ENCODE peak calls at places on chromosome 13, in ten cellular contexts. R, S, C, K, H, D, P, A, J and G are unnamed samples.

GRCh38 chr13:76292726-76293125 is 593.5 kb downstream of the KCTD12 start:
- DNase-seq in R (no peak), S (no peak), C (no peak), K (no peak), H (no peak), D (no peak), P (no peak), A (no peak), J (no peak), G (no peak)

GRCh38 chr13:102580552-102581169 is 16.1 kb upstream of the TPP2 start:
- DNase-seq in R (no peak), S (no peak), C (no peak), K (no peak), H (no peak), D (no peak), P (peak), A (no peak), J (peak), G (no peak)

GRCh38 chr13:73335226-73335625 is 276.4 kb downstream of the KLF5 start:
- DNase-seq in R (no peak), S (no peak), C (no peak), K (no peak), H (no peak), D (no peak), P (no peak), A (no peak), J (peak), G (no peak)

GRCh38 chr13:29594310-29594709 is 1.2 kb downstream of the SLC7A1 start:
- DNase-seq in R (no peak), S (no peak), C (no peak), K (no peak), H (peak), D (no peak), P (peak), A (no peak), J (peak), G (no peak)

GRCh38 chr13:99686157-99686572 is 184.9 kb downstream of the TM9SF2 start:
- DNase-seq in R (no peak), S (no peak), C (no peak), K (peak), H (no peak), D (no peak), P (no peak), A (no peak), J (peak), G (no peak)

GRCh38 chr13:99406799-99407201 is 94.5 kb upstream of the TM9SF2 start:
- DNase-seq in R (peak), S (no peak), C (no peak), K (no peak), H (no peak), D (peak), P (no peak), A (no peak), J (no peak), G (no peak)

GRCh38 chr13:29947839-29948238 is 97.4 kb upstream of the UBL3 start:
- DNase-seq in R (no peak), S (no peak), C (no peak), K (no peak), H (no peak), D (no peak), P (no peak), A (no peak), J (no peak), G (no peak)

GRCh38 chr13:38202730-38203129 is 146.9 kb upstream of the UFM1 start:
- DNase-seq in R (no peak), S (no peak), C (no peak), K (no peak), H (no peak), D (no peak), P (no peak), A (no peak), J (peak), G (no peak)

GRCh38 chr13:27012482-27013197 is 159.0 kb downstream of the USP12 start:
- DNase-seq in R (no peak), S (no peak), C (no peak), K (no peak), H (no peak), D (no peak), P (no peak), A (no peak), J (peak), G (no peak)

GRCh38 chr13:75364131-75364713 is 117.7 kb downstream of the TBC1D4 start:
- DNase-seq in R (no peak), S (no peak), C (no peak), K (no peak), H (no peak), D (no peak), P (no peak), A (no peak), J (no peak), G (no peak)

GRCh38 chr13:33383724-33384577 is 98.4 kb upstream of the STARD13 start:
- DNase-seq in R (no peak), S (no peak), C (no peak), K (no peak), H (no peak), D (no peak), P (no peak), A (no peak), J (no peak), G (no peak)

GRCh38 chr13:26951581-26952177 is 191.1 kb upstream of the GPR12 start:
- DNase-seq in R (no peak), S (no peak), C (no peak), K (no peak), H (no peak), D (no peak), P (no peak), A (no peak), J (no peak), G (no peak)

GRCh38 chr13:44664308-44664707 is 88.2 kb upstream of the TSC22D1 start:
- DNase-seq in R (no peak), S (no peak), C (no peak), K (no peak), H (no peak), D (no peak), P (no peak), A (no peak), J (no peak), G (no peak)

GRCh38 chr13:78589206-78589605 is 14.1 kb downstream of the POU4F1 start:
- DNase-seq in R (no peak), S (no peak), C (no peak), K (peak), H (no peak), D (no peak), P (peak), A (no peak), J (peak), G (no peak)

GRCh38 chr13:51811920-51812328 is 8.0 kb upstream of the DHRS12 start:
- DNase-seq in R (no peak), S (no peak), C (no peak), K (no peak), H (no peak), D (no peak), P (no peak), A (no peak), J (no peak), G (no peak)

GRCh38 chr13:74210693-74211393 is 76.6 kb upstream of the KLF12 start:
- DNase-seq in R (no peak), S (no peak), C (no peak), K (no peak), H (no peak), D (no peak), P (no peak), A (no peak), J (peak), G (no peak)

GRCh38 chr13:109150691-109151090 is 521.3 kb downstream of the MYO16 start:
- DNase-seq in R (no peak), S (no peak), C (no peak), K (no peak), H (no peak), D (no peak), P (no peak), A (no peak), J (no peak), G (no peak)

GRCh38 chr13:95193509-95194230 is 107.6 kb downstream of the ABCC4 start:
- DNase-seq in R (no peak), S (no peak), C (no peak), K (no peak), H (no peak), D (no peak), P (no peak), A (no peak), J (no peak), G (no peak)

GRCh38 chr13:43261018-43261417 is 237.6 kb downstream of the DNAJC15 start:
- DNase-seq in R (no peak), S (no peak), C (no peak), K (no peak), H (peak), D (no peak), P (no peak), A (no peak), J (peak), G (no peak)

GRCh38 chr13:65562305-65562704 is 1667.8 kb downstream of the PCDH9 start:
- DNase-seq in R (no peak), S (no peak), C (no peak), K (no peak), H (no peak), D (no peak), P (no peak), A (no peak), J (no peak), G (no peak)

GRCh38 chr13:41179593-41180250 is 14.6 kb downstream of the KBTBD7 start:
- DNase-seq in R (no peak), S (no peak), C (no peak), K (no peak), H (no peak), D (no peak), P (no peak), A (no peak), J (peak), G (no peak)

GRCh38 chr13:68261105-68261504 is 1031.0 kb upstream of the PCDH9 start:
- DNase-seq in R (no peak), S (no peak), C (no peak), K (no peak), H (no peak), D (no peak), P (no peak), A (no peak), J (no peak), G (no peak)

GRCh38 chr13:68264692-68265091 is 1034.6 kb upstream of the PCDH9 start:
- DNase-seq in R (no peak), S (no peak), C (no peak), K (no peak), H (no peak), D (no peak), P (no peak), A (no peak), J (no peak), G (no peak)
- TF ChIP-seq CTCF in R (no peak), S (no peak), C (no peak), K (no peak), H (no peak), D (no peak), P (no peak), A (no peak), J (no peak), G (no peak)

GRCh38 chr13:36456577-36456976 is 24.3 kb downstream of the CCNA1 start:
- DNase-seq in R (no peak), S (no peak), C (no peak), K (no peak), H (no peak), D (no peak), P (no peak), A (no peak), J (no peak), G (no peak)

GRCh38 chr13:36454962-36455361 is 22.7 kb downstream of the CCNA1 start:
- DNase-seq in R (no peak), S (no peak), C (no peak), K (no peak), H (no peak), D (no peak), P (no peak), A (no peak), J (no peak), G (no peak)

GRCh38 chr13:36450534-36450933 is 18.2 kb downstream of the CCNA1 start:
- DNase-seq in R (no peak), S (no peak), C (no peak), K (no peak), H (no peak), D (no peak), P (no peak), A (no peak), J (no peak), G (no peak)

GRCh38 chr13:36454121-36454520 is 21.8 kb downstream of the CCNA1 start:
- DNase-seq in R (no peak), S (no peak), C (no peak), K (no peak), H (no peak), D (no peak), P (no peak), A (no peak), J (no peak), G (no peak)

DNA sequence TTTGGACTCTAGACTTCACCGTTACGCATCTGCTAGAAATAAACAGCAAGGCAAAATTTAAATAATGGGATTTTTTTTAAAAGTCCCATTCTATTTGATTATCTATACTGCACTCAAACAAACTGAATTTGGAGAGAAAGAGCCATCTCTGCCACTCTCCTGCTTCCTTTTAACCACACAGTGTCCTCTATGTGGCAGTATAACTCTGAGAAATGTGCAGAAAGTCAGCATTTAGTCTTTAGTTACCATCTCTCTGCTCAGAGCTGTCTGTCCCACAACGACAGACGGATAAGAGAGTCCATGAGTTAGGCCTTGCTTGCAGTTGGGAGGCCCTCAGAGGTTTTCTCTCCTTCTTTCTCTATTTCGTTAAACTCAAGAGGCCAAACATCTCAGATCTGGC is 21.2 kb downstream of the CCNA1 start:
- DNase-seq in R (no peak), S (no peak), C (no peak), K (no peak), H (no peak), D (no peak), P (no peak), A (no peak), J (peak), G (no peak)
- TF ChIP-seq CTCF in R (no peak), S (no peak), C (no peak), K (peak), H (no peak), D (peak), P (no peak), A (no peak), J (peak), G (no peak)

GRCh38 chr13:23440821-23441608 is 7.5 kb upstream of the SACS start:
- DNase-seq in R (no peak), S (no peak), C (no peak), K (peak), H (no peak), D (no peak), P (no peak), A (no peak), J (no peak), G (no peak)
- TF ChIP-seq CTCF in R (no peak), S (no peak), C (no peak), K (no peak), H (no peak), D (no peak), P (no peak), A (no peak), J (no peak), G (no peak)

DNA sequence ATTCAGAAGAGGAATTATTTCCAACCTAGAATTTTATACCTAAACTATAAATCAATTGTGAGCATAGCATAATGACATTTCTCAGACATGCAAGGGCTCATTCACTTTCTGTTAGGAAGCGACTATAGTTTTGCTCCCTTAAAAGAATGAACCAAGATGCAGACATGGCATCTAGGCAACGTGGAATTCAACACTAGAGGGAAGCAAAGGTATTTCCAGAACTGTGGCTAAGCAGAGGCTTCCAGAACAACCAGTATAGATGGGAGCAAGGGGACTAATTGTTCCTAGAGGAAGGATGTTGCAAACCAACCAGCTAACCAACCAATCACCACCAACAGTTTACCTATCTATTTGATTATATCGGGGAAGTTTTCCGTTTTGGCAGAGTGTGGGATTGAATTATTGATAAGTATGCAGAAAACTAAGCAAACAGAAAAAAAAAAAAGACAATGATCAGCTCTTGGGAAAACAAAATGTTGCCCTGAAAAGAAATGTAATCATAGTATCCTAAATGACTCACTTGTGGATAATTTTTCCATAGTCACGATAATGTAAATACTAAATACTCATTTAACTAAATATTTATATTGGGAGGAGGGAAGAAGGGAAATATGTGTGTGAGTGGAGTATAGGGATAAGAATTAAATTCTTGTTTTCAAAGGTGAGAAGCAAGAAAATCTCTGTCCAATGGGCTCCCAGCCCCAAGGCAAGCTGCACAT is 21.1 kb downstream of the ARL11 start:
- DNase-seq in R (no peak), S (no peak), C (no peak), K (no peak), H (no peak), D (no peak), P (no peak), A (no peak), J (peak), G (no peak)
- TF ChIP-seq CTCF in R (no peak), S (no peak), C (no peak), K (peak), H (peak), D (peak), P (peak), A (no peak), J (peak), G (no peak)

DNA sequence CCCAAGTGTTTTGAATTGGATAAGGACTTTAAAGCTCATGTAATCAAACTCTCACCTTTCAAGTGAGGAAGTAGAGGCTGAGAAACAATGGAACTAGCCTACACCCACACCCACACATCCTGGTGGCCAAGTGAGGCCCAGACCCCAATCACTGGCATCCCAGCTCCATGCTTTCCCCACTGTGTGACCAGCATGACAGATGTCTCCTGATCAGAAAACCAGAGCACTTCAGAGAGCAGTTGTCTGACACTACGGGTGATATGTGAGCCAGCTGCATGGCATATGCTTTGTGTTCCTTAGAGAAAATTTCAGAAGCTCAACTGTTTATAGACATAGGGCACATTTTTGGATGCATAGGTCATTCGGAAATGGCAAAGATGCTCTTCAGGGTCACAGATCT is 315.2 kb downstream of the NDFIP2 start:
- DNase-seq in R (no peak), S (no peak), C (no peak), K (no peak), H (no peak), D (no peak), P (no peak), A (no peak), J (no peak), G (no peak)
- TF ChIP-seq CTCF in R (no peak), S (no peak), C (no peak), K (no peak), H (no peak), D (no peak), P (no peak), A (no peak), J (no peak), G (no peak)

GRCh38 chr13:85816413-85816812 is 17.2 kb upstream of the SLITRK6 start:
- DNase-seq in R (no peak), S (no peak), C (no peak), K (no peak), H (no peak), D (no peak), P (no peak), A (no peak), J (no peak), G (no peak)
- TF ChIP-seq CTCF in R (no peak), S (no peak), C (no peak), K (no peak), H (no peak), D (no peak), P (no peak), A (no peak), J (peak), G (no peak)

GRCh38 chr13:67135356-67135755 is 94.8 kb downstream of the PCDH9 start:
- DNase-seq in R (no peak), S (no peak), C (no peak), K (no peak), H (no peak), D (no peak), P (no peak), A (no peak), J (no peak), G (no peak)
- TF ChIP-seq CTCF in R (no peak), S (no peak), C (no peak), K (no peak), H (no peak), D (no peak), P (no peak), A (no peak), J (no peak), G (no peak)

GRCh38 chr13:111425326-111425725 is 104.9 kb downstream of the TEX29 start:
- DNase-seq in R (no peak), S (no peak), C (no peak), K (no peak), H (no peak), D (no peak), P (no peak), A (no peak), J (no peak), G (no peak)

GRCh38 chr13:111434578-111435159 is 114.2 kb downstream of the TEX29 start:
- DNase-seq in R (no peak), S (no peak), C (no peak), K (no peak), H (no peak), D (no peak), P (no peak), A (no peak), J (no peak), G (no peak)

GRCh38 chr13:111424134-111424533 is 103.7 kb downstream of the TEX29 start:
- DNase-seq in R (no peak), S (no peak), C (no peak), K (no peak), H (no peak), D (no peak), P (no peak), A (no peak), J (no peak), G (no peak)

GRCh38 chr13:111431241-111431640 is 110.8 kb downstream of the TEX29 start:
- DNase-seq in R (no peak), S (no peak), C (no peak), K (no peak), H (no peak), D (no peak), P (no peak), A (no peak), J (no peak), G (no peak)

DNA sequence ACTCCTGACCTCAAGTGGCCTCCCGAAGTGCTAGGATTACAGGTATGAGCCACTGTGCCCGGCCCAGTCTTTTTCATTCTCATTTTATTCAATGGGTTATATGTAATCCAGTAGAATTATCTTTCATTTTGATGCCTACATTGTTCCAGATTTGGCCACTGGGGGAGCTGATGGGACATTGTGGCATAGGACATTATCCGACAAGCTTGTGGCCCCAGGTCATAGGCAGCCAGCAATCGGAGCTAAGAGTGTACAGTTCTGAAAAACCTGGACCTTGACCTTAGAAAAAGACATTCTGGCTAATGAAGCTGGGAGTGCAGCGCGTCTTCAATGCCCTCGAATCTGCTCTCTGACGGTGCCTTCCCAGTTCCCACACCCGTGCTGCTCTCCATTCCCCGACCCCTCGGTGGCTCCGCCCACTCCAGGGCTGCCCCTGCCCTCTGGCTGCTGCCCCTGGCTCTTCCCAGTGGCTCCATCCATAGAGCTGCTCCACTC is 108.7 kb downstream of the TEX29 start:
- DNase-seq in R (no peak), S (peak), C (no peak), K (no peak), H (no peak), D (no peak), P (peak), A (no peak), J (peak), G (no peak)
- TF ChIP-seq CTCF in R (no peak), S (peak), C (no peak), K (peak), H (peak), D (peak), P (peak), A (peak), J (peak), G (peak)